ENCODE peak calls at places on chromosomes 7 and 10, in five cellular contexts. D is gastrocnemius medialis; M is CD8-positive, alpha-beta memory T cell; N is HepG2; Z is psoas muscle. Y is an unnamed sample.

GRCh38 chr10:9052767-9053166 is 998.3 kb downstream of the GATA3 start:
- DNase-seq in D (no peak), M (no peak), N (no peak), Z (no peak), Y (no peak)

GRCh38 chr7:33137098-33137497 is 7.7 kb downstream of the BBS9 start:
- DNase-seq in D (no peak), M (no peak), N (no peak), Z (no peak), Y (no peak)

GRCh38 chr10:16773334-16773733 is 43.9 kb downstream of the RSU1 start:
- DNase-seq in D (no peak), M (no peak), N (no peak), Z (no peak), Y (no peak)

GRCh38 chr7:104967595-104967994 is 46.4 kb upstream of the KMT2E start:
- DNase-seq in D (no peak), M (no peak), N (no peak), Z (no peak), Y (no peak)

GRCh38 chr7:964401-965231 is 10.1 kb upstream of the ADAP1 start:
- DNase-seq in D (peak; percentile 63), M (peak; percentile 38), N (peak; percentile 64), Z (peak; percentile 67), Y (no peak)

GRCh38 chr10:17409170-17409733 is 45.1 kb downstream of the ST8SIA6 start:
- DNase-seq in D (no peak), M (no peak), N (peak; percentile 12), Z (no peak), Y (no peak)

GRCh38 chr10:117755615-117756014 is 213.1 kb downstream of the EMX2 start:
- DNase-seq in D (no peak), M (no peak), N (no peak), Z (no peak), Y (no peak)

GRCh38 chr10:49412571-49412970 is 16.7 kb upstream of the DRGX start:
- DNase-seq in D (no peak), M (no peak), N (no peak), Z (no peak), Y (no peak)

GRCh38 chr10:87685832-87686589 is 26.3 kb downstream of the PAPSS2 start:
- DNase-seq in D (no peak), M (no peak), N (no peak), Z (no peak), Y (no peak)

GRCh38 chr7:76507723-76508406 is 2.5 kb upstream of the UPK3B start:
- DNase-seq in D (no peak), M (no peak), N (no peak), Z (no peak), Y (no peak)

GRCh38 chr7:127995866-127996215 is 35.4 kb downstream of the LRRC4 start:
- DNase-seq in D (no peak), M (no peak), N (no peak), Z (no peak), Y (no peak)

GRCh38 chr7:50332241-50333176 is 28.0 kb downstream of the IKZF1 start:
- DNase-seq in D (no peak), M (no peak), N (no peak), Z (no peak), Y (no peak)

GRCh38 chr7:140165422-140165821 is 11.4 kb downstream of the KDM7A start:
- DNase-seq in D (no peak), M (no peak), N (no peak), Z (no peak), Y (no peak)

GRCh38 chr7:44224216-44224950 is 23.6 kb downstream of the YKT6 start:
- DNase-seq in D (no peak), M (no peak), N (no peak), Z (peak; percentile 50), Y (no peak)

GRCh38 chr10:86658751-86659150 is 4.4 kb downstream of the OPN4 start:
- DNase-seq in D (no peak), M (peak; percentile 19), N (no peak), Z (no peak), Y (no peak)

GRCh38 chr7:45082831-45083331 is 5.9 kb downstream of the NACAD start:
- DNase-seq in D (no peak), M (peak; percentile 43), N (no peak), Z (peak; percentile 51), Y (no peak)

GRCh38 chr7:30182186-30182585 is 47.4 kb downstream of the MTURN start:
- DNase-seq in D (peak; percentile 83), M (no peak), N (no peak), Z (peak; percentile 76), Y (peak; percentile 48)

GRCh38 chr10:133275683-133276092 is 980 bp downstream of the ADAM8 start:
- DNase-seq in D (no peak), M (peak; percentile 68), N (no peak), Z (no peak), Y (no peak)

GRCh38 chr7:142626420-142627035 is 122.7 kb upstream of the PRSS1 start:
- DNase-seq in D (peak; percentile 31), M (peak; percentile 68), N (peak; percentile 25), Z (peak; percentile 55), Y (no peak)

GRCh38 chr7:75762350-75762917 is 9.6 kb downstream of the CCL26 start:
- DNase-seq in D (no peak), M (no peak), N (peak; percentile 59), Z (no peak), Y (no peak)

GRCh38 chr7:94223375-94224084 is 171.2 kb upstream of the COL1A2 start:
- DNase-seq in D (no peak), M (no peak), N (no peak), Z (no peak), Y (no peak)

GRCh38 chr10:93566435-93567276 is at the start of gene FFAR4:
- DNase-seq in D (peak; percentile 25), M (no peak), N (no peak), Z (peak; percentile 67), Y (no peak)

GRCh38 chr7:54843961-54844360 is 85.0 kb upstream of the SEC61G start:
- DNase-seq in D (no peak), M (no peak), N (no peak), Z (no peak), Y (no peak)

GRCh38 chr10:121285797-121286196 is 312.4 kb downstream of the FGFR2 start:
- DNase-seq in D (no peak), M (no peak), N (no peak), Z (no peak), Y (no peak)

GRCh38 chr10:72564596-72564995 is 61.3 kb downstream of the MICU1 start:
- DNase-seq in D (no peak), M (no peak), N (no peak), Z (no peak), Y (no peak)

GRCh38 chr10:69065406-69066361 is 22.2 kb upstream of the SRGN start:
- DNase-seq in D (no peak), M (no peak), N (no peak), Z (no peak), Y (no peak)

GRCh38 chr10:18690541-18690940 is 31.3 kb downstream of the ARL5B start:
- DNase-seq in D (no peak), M (no peak), N (no peak), Z (no peak), Y (no peak)

GRCh38 chr7:47808321-47808720 is 139.9 kb downstream of the PKD1L1 start:
- DNase-seq in D (no peak), M (no peak), N (no peak), Z (no peak), Y (no peak)

GRCh38 chr7:47806701-47807103 is 141.6 kb downstream of the PKD1L1 start:
- DNase-seq in D (peak; percentile 43), M (no peak), N (no peak), Z (no peak), Y (no peak)

GRCh38 chr7:47804767-47805545 is 143.3 kb downstream of the PKD1L1 start:
- DNase-seq in D (no peak), M (no peak), N (no peak), Z (no peak), Y (no peak)

GRCh38 chr7:47807756-47808155 is 140.5 kb downstream of the PKD1L1 start:
- DNase-seq in D (no peak), M (no peak), N (no peak), Z (no peak), Y (no peak)

DNA sequence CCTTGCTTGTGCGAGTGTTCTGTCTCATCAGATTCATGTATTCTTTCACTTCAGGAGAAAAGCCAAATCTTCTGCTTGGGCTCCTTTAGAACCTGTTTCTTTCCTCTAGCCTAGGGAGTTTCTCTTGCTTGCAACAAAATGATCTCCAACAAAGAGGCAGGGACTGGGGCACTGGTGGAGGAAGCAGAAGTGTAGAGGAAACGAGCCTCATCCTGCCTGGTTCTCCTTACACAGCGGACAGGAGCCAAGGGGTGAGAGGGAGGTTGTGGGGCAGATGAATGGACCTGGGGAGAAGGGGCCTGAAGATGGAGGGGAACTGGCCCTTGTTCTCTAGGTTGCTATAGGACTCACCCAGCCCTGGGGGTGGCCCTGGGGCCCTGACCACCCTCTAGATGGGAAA is 141.1 kb downstream of the PKD1L1 start:
- DNase-seq in D (no peak), M (no peak), N (no peak), Z (no peak), Y (no peak)
- H3K4me3 ChIP-seq in D (peak overlapping the region; percentile 21), M (no peak overlapping the region), N (no peak overlapping the region), Z (no peak overlapping the region), Y (peak overlapping the region; percentile 28)

DNA sequence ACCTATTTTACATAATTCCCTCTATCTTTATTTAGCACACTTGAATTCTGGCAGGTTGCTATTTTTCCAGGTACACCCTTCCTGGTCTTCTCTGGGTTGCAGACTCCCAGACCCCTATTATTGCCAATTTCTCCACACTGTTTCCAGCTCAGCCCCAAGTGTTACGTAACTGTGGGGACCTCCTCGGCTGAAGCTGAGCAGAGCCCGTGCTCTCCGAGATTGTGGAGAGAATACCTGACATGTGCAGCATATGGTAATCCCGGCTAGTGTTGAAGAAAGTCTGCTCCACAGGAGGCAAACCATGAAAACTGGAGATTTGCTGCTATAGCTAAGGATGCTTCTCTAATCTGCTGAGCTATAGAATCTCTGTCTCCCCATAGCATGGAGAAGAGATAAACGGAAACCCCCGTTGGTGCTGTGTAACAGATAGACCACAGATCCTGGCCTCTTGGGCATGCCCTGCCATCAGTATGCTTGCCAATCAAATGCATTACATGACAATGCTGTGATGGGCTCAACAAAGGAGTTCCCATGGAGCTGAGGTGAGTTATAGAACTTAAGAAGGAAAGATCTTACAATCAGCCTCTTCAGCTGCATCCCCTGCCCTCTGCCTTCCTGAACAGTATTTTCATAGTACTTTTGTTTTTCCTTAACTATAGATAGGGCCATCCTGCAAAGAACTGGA is 144.6 kb upstream of the AOAH start:
- DNase-seq in D (no peak), M (no peak), N (no peak), Z (no peak), Y (no peak)
- H3K36me3 ChIP-seq in D (no peaks in the 10 kb centered on the region), M (peaks cover 12% of the 10 kb centered on the region), N (no peaks in the 10 kb centered on the region), Z (no peaks in the 10 kb centered on the region), Y (no peaks in the 10 kb centered on the region)

GRCh38 chr10:30282226-30282625 is 66.9 kb downstream of the MTPAP start:
- DNase-seq in D (no peak), M (no peak), N (no peak), Z (no peak), Y (no peak)
- H3K4me3 ChIP-seq in D (no peak overlapping the region), M (no peak overlapping the region), N (no peak overlapping the region), Z (no peak overlapping the region), Y (no peak overlapping the region)

GRCh38 chr10:101230185-101230917 is 1.1 kb upstream of the LBX1 start:
- DNase-seq in D (no peak), M (no peak), N (no peak), Z (peak; percentile 70), Y (no peak)

GRCh38 chr10:101226888-101227736 is 2.2 kb downstream of the LBX1 start:
- DNase-seq in D (peak; percentile 47), M (no peak), N (no peak), Z (peak; percentile 75), Y (no peak)

GRCh38 chr10:101227765-101228681 is 1.2 kb downstream of the LBX1 start:
- DNase-seq in D (peak; percentile 73), M (no peak), N (no peak), Z (peak; percentile 86), Y (no peak)

GRCh38 chr10:101229275-101230184 is at the start of gene LBX1:
- DNase-seq in D (peak; percentile 47), M (no peak), N (no peak), Z (peak; percentile 64), Y (no peak)

GRCh38 chr10:101228682-101229274 is 485 bp downstream of the LBX1 start:
- DNase-seq in D (peak; percentile 87), M (no peak), N (no peak), Z (peak; percentile 84), Y (no peak)
- H3K36me3 ChIP-seq in D (no peaks in the 10 kb centered on the region), M (no peaks in the 10 kb centered on the region), N (no peaks in the 10 kb centered on the region), Z (no peaks in the 10 kb centered on the region), Y (no peaks in the 10 kb centered on the region)

Y was measured in thoracic aorta.